ENCODE peak calls at places on chromosomes 6 and 20, in five cellular contexts. B is NCI-H2081; Z is stimulated activated CD4-positive, alpha-beta T cell treated with anti-CD3 and anti-CD28 coated beads, Interleukin-2, amount 100 ng/mL, for 48 hours; N is aorta; E is anterior cingulate cortex. U is an unnamed sample.

GRCh38 chr6:142822882-142823578 is 121.9 kb downstream of the HIVEP2 start:
- DNase-seq in Z (no peak), E (no peak), B (no peak), N (no peak), U (peak)

GRCh38 chr6:11217360-11218076 is 14.9 kb downstream of the NEDD9 start:
- DNase-seq in N (no peak), Z (no peak), E (no peak), B (no peak), U (no peak)

GRCh38 chr6:37826188-37826587 is 6.7 kb downstream of the ZFAND3 start:
- DNase-seq in E (no peak), B (no peak), Z (no peak), N (no peak), U (no peak)

GRCh38 chr6:77180367-77180766 is 282.9 kb downstream of the HTR1B start:
- DNase-seq in B (no peak), E (no peak), Z (no peak), N (no peak), U (no peak)

GRCh38 chr6:57342148-57342669 is 24.8 kb downstream of the PRIM2 start:
- DNase-seq in B (no peak), Z (no peak), E (no peak), N (no peak), U (no peak)

GRCh38 chr6:10951675-10952282 is 64.9 kb downstream of the SYCP2L start:
- DNase-seq in Z (no peak), B (peak), N (no peak), E (no peak), U (no peak)

GRCh38 chr6:56222509-56222908 is 24.9 kb downstream of the COL21A1 start:
- DNase-seq in B (no peak), N (no peak), E (no peak), Z (no peak), U (no peak)

GRCh38 chr6:144268821-144269220 is 16.3 kb upstream of the UTRN start:
- DNase-seq in B (no peak), Z (no peak), N (no peak), E (no peak), U (no peak)

GRCh38 chr6:150894935-150895686 is 29.6 kb downstream of the MTHFD1L start:
- DNase-seq in B (peak), E (no peak), N (no peak), Z (peak), U (peak)

GRCh38 chr20:19932170-19932667 is 84.9 kb upstream of the NAA20 start:
- DNase-seq in B (no peak), Z (no peak), N (peak), E (no peak), U (no peak)

GRCh38 chr6:82166493-82166892 is 81.1 kb downstream of the IBTK start:
- DNase-seq in Z (no peak), N (no peak), E (no peak), B (no peak), U (no peak)

U was measured in NCI-H2171.